ENCODE peak calls at places on chromosome 21, in seven cellular contexts. D is GM12878, I is A549, A is K562, G is HCT116, B is SK-N-SH, M is HepG2. V is an unnamed sample.

GRCh38 chr21:37009740-37010341 is 3.3 kb downstream of the RIPPLY3 start:
- DNase-seq in D (peak; percentile 54), I (peak; percentile 77), A (peak; percentile 93), G (peak; percentile 81), B (peak; percentile 91), M (peak; percentile 83), V (peak; percentile 94)

GRCh38 chr21:25368531-25368930 is 238.8 kb downstream of the MRPL39 start:
- DNase-seq in D (no peak), I (no peak), A (no peak), G (no peak), B (peak; percentile 17), M (no peak), V (no peak)

GRCh38 chr21:45138199-45139002 is 64.0 kb downstream of the ADARB1 start:
- DNase-seq in D (no peak), I (peak; percentile 28), A (peak; percentile 95), G (peak; percentile 52), B (peak; percentile 80), M (peak; percentile 59), V (peak; percentile 92)

GRCh38 chr21:20351138-20351537 is 647.1 kb upstream of the NCAM2 start:
- DNase-seq in D (no peak), I (no peak), A (no peak), G (no peak), B (no peak), M (no peak), V (no peak)

GRCh38 chr21:31374430-31374829 is 30.4 kb upstream of the TIAM1 start:
- DNase-seq in D (no peak), I (no peak), A (no peak), G (no peak), B (no peak), M (no peak), V (no peak)

GRCh38 chr21:38751379-38752050 is 54.2 kb upstream of the ETS2 start:
- DNase-seq in D (no peak), I (no peak), A (no peak), G (no peak), B (no peak), M (no peak), V (no peak)

GRCh38 chr21:37631319-37632117 is 264.9 kb downstream of the DYRK1A start:
- DNase-seq in D (peak; percentile 76), I (peak; percentile 9), A (no peak), G (no peak), B (no peak), M (no peak), V (peak; percentile 86)

GRCh38 chr21:33229776-33230517 is at the start of gene IFNAR2:
- DNase-seq in D (no peak), I (peak; percentile 72), A (peak; percentile 85), G (peak; percentile 18), B (peak; percentile 97), M (peak; percentile 40), V (peak; percentile 90)

GRCh38 chr21:46154155-46154954 is 1.0 kb downstream of the FTCD start:
- DNase-seq in D (no peak), I (no peak), A (no peak), G (no peak), B (no peak), M (no peak), V (no peak)

GRCh38 chr21:28636988-28637691 is 355.5 kb downstream of the LTN1 start:
- DNase-seq in D (no peak), I (no peak), A (no peak), G (no peak), B (no peak), M (no peak), V (no peak)

GRCh38 chr21:33308586-33309490 is 15.9 kb upstream of the IFNAR1 start:
- DNase-seq in D (peak; percentile 98), I (no peak), A (peak; percentile 51), G (no peak), B (peak; percentile 47), M (no peak), V (no peak)

GRCh38 chr21:14545906-14546480 is at the start of gene SAMSN1:
- DNase-seq in D (peak; percentile 78), I (no peak), A (peak; percentile 91), G (no peak), B (no peak), M (no peak), V (no peak)

GRCh38 chr21:31351973-31352372 is 7.9 kb upstream of the TIAM1 start:
- DNase-seq in D (no peak), I (no peak), A (no peak), G (no peak), B (no peak), M (no peak), V (no peak)

GRCh38 chr21:42364304-42364865 is 1.9 kb downstream of the TFF1 start:
- DNase-seq in D (no peak), I (no peak), A (no peak), G (no peak), B (no peak), M (no peak), V (no peak)

GRCh38 chr21:42363331-42363730 is 3.0 kb downstream of the TFF1 start:
- DNase-seq in D (no peak), I (no peak), A (no peak), G (no peak), B (no peak), M (no peak), V (no peak)

GRCh38 chr21:42365770-42366169 is 565 bp downstream of the TFF1 start:
- DNase-seq in D (no peak), I (no peak), A (no peak), G (no peak), B (no peak), M (no peak), V (no peak)

GRCh38 chr21:42367379-42368165 is 1.2 kb upstream of the TFF1 start:
- DNase-seq in D (no peak), I (no peak), A (no peak), G (no peak), B (no peak), M (no peak), V (no peak)

DNA sequence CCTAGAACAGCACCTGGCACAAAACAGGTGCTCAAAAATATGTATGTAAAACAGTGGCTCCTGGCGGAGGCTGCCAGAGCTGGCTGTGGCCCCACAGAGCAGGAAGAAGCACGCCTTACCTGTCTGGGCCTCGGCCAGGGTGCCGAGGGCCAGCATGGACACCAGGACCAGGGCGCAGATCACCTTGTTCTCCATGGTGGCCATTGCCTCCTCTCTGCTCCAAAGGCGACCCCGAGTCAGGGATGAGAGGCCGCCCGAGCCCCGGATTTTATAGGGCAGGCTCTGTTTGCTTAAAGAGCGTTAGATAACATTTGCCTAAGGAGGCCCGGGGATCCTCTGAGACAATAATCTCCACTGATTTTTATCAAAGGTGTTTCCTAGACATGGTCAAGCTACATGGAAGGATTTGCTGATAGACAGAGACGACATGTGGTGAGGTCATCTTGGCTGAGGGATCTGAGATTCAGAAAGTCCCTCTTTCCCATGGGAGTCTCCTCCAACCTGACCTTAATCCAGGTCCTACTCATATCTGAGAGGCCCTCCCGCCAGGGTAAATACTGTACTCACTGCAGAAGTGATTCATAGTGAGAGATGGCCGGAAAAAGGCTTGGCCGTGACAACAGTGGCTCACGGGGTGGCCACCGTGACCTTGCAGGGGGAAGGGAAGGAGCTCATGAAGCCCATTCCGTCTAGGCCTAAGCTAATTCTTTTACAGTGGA is at the start of gene TFF1:
- DNase-seq in D (no peak), I (peak; percentile 41), A (peak; percentile 21), G (no peak), B (no peak), M (peak; percentile 71), V (no peak)
- TF ChIP-seq REST in D (no peak), I (no peak), A (no peak), G (no peak), B (no peak), M (no peak), V (no peak)

GRCh38 chr21:18350216-18350615 is 53.4 kb downstream of the TMPRSS15 start:
- DNase-seq in D (no peak), I (no peak), A (no peak), G (no peak), B (no peak), M (no peak), V (no peak)
- H3K4me2 ChIP-seq in D (no peak overlapping the region), I (no peak overlapping the region), A (no peak overlapping the region), G (no peak overlapping the region), B (no peak overlapping the region), M (no peak overlapping the region), V (no peak overlapping the region)

GRCh38 chr21:44079846-44080245 is 27.4 kb upstream of the PWP2 start:
- DNase-seq in D (no peak), I (no peak), A (no peak), G (no peak), B (no peak), M (no peak), V (no peak)

GRCh38 chr21:44076316-44076715 is 30.9 kb upstream of the PWP2 start:
- DNase-seq in D (no peak), I (no peak), A (no peak), G (no peak), B (no peak), M (no peak), V (no peak)

GRCh38 chr21:44082648-44083436 is 24.4 kb upstream of the PWP2 start:
- DNase-seq in D (no peak), I (no peak), A (peak; percentile 45), G (no peak), B (no peak), M (no peak), V (no peak)

GRCh38 chr21:44078411-44078981 is 28.7 kb upstream of the PWP2 start:
- DNase-seq in D (no peak), I (no peak), A (no peak), G (no peak), B (no peak), M (no peak), V (peak; percentile 37)

DNA sequence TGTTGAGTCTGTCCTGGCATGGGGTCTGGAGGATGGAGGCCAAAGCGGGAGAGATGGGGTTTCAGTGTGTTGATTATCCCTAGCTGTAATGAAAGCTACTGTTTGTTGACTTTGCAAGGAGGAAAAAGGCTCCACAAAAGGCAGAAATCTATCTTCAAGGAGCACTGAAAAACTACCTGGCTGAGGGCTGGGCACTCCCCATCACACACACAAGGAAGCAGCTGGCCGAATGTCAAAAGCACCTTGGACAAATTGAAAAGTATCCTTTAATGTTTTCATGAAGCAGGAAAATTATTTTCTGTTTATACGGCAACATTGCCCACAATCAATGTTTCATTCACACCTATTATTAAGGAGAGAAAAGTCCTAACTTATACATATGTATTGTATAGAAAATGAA is 27.8 kb upstream of the PWP2 start:
- DNase-seq in D (no peak), I (no peak), A (no peak), G (no peak), B (no peak), M (no peak), V (no peak)
- H3K27ac ChIP-seq in D (no peak overlapping the region), I (no peak overlapping the region), A (no peak overlapping the region), G (no peak overlapping the region), B (no peak overlapping the region), M (no peak overlapping the region), V (no peak overlapping the region)

GRCh38 chr21:35529141-35529863 is 480.2 kb upstream of the RUNX1 start:
- DNase-seq in D (no peak), I (no peak), A (no peak), G (no peak), B (no peak), M (no peak), V (no peak)

GRCh38 chr21:35528109-35529042 is 479.3 kb upstream of the RUNX1 start:
- DNase-seq in D (no peak), I (no peak), A (peak; percentile 24), G (no peak), B (no peak), M (no peak), V (no peak)

GRCh38 chr21:35521852-35522505 is 472.9 kb upstream of the RUNX1 start:
- DNase-seq in D (no peak), I (no peak), A (no peak), G (no peak), B (no peak), M (no peak), V (no peak)

GRCh38 chr21:35527358-35527757 is 478.3 kb upstream of the RUNX1 start:
- DNase-seq in D (no peak), I (no peak), A (no peak), G (no peak), B (no peak), M (no peak), V (no peak)

GRCh38 chr21:35525443-35525842 is 476.3 kb upstream of the RUNX1 start:
- DNase-seq in D (no peak), I (no peak), A (no peak), G (peak; percentile 21), B (no peak), M (no peak), V (no peak)
- TF ChIP-seq REST in D (no peak), I (no peak), A (no peak), G (no peak), B (no peak), M (no peak), V (no peak)

V was measured in GM23338.